ENCODE peak calls at places on chromosomes 13 and 19, in eight cellular contexts. I is mammary epithelial cell, T is fibroblast of lung, E is neural progenitor cell, W is mesendoderm, M is IMR-90, K is colonic mucosa, S is GM23248. L is an unnamed sample.

GRCh38 chr13:101058841-101059240 is 357.5 kb downstream of the NALCN start:
- DNase-seq in I (no peak), T (no peak), E (no peak), W (no peak), M (no peak), K (no peak), S (no peak), L (no peak)

GRCh38 chr19:46571495-46571894 is 29.6 kb upstream of the CALM3 start:
- DNase-seq in I (peak), T (no peak), E (peak), W (peak), M (no peak), K (no peak), S (peak), L (no peak)

GRCh38 chr13:85798999-85799646 is at the start of gene SLITRK6:
- DNase-seq in I (peak), T (peak), E (peak), W (peak), M (peak), K (peak), S (peak), L (no peak)

GRCh38 chr13:80862466-80862865 is 521.5 kb upstream of the SPRY2 start:
- DNase-seq in I (no peak), T (peak), E (no peak), W (no peak), M (no peak), K (no peak), S (no peak), L (no peak)

GRCh38 chr13:104937881-104938280 is 1597.6 kb downstream of the EFNB2 start:
- DNase-seq in I (no peak), T (no peak), E (no peak), W (peak), M (no peak), K (no peak), S (no peak), L (no peak)

GRCh38 chr19:55603581-55604292 is 1.7 kb upstream of the ZNF865 start:
- DNase-seq in I (no peak), T (no peak), E (no peak), W (peak), M (no peak), K (peak), S (no peak), L (no peak)

GRCh38 chr13:23384111-23384510 is 49.4 kb downstream of the SACS start:
- DNase-seq in I (peak), T (no peak), E (no peak), W (no peak), M (peak), K (no peak), S (peak), L (no peak)

GRCh38 chr13:89891416-89891815 is 1456.1 kb upstream of the MIR17HG start:
- DNase-seq in I (no peak), T (no peak), E (no peak), W (no peak), M (no peak), K (no peak), S (no peak), L (no peak)

GRCh38 chr13:20773194-20774080 is at the start of gene EEF1AKMT1:
- DNase-seq in I (peak), T (peak), E (peak), W (peak), M (peak), K (peak), S (peak), L (peak)

GRCh38 chr13:112840472-112841302 is 128.3 kb upstream of the MCF2L start:
- DNase-seq in I (no peak), T (no peak), E (no peak), W (no peak), M (no peak), K (no peak), S (no peak), L (no peak)

GRCh38 chr19:47609885-47610545 is 1.1 kb downstream of the BICRA start:
- DNase-seq in I (peak), T (peak), E (peak), W (peak), M (peak), K (peak), S (peak), L (peak)

GRCh38 chr13:94704347-94705080 is 7.8 kb downstream of the SOX21 start:
- DNase-seq in I (no peak), T (no peak), E (peak), W (no peak), M (no peak), K (no peak), S (no peak), L (no peak)

GRCh38 chr13:110472904-110473563 is 88.5 kb downstream of the RAB20 start:
- DNase-seq in I (no peak), T (no peak), E (no peak), W (no peak), M (no peak), K (no peak), S (no peak), L (peak)

GRCh38 chr13:29707876-29708543 is 112.5 kb upstream of the SLC7A1 start:
- DNase-seq in I (peak), T (peak), E (peak), W (peak), M (peak), K (peak), S (peak), L (no peak)

GRCh38 chr19:5138606-5139594 is 170.0 kb downstream of the KDM4B start:
- DNase-seq in I (peak), T (peak), E (no peak), W (no peak), M (peak), K (peak), S (peak), L (peak)

DNA sequence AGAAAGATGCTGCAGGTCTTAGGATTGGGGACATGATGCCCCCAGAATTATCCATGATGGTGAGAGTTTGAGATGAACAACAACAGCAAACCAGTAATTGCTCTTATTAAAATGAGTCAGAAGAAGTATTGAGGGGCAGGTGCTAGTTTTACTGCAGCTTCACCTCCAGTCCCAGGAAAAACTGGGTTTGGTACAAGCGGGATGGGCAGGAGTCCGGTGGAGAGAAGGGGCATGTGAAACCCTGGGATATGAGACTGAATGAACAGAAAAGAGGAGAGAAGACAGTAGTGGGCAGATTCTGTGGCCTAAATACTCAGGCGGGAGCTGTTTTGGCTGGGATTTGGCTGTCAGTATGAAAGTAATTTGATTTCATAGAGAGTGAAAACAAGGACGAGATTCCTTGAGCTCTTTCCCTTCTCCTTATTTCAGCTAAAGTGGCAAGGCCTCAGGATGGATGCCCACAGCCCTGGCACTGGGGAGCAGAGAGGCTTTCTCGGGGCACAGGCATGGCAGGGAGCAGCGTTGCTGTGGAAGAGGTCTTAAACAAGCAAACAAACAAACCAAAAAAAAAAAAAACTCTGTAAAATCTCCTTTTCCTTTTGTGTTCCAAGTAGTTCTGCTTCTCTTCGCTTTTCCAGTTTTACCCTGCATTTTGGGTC is 30.7 kb downstream of the NFIX start:
- DNase-seq in I (no peak), T (no peak), E (no peak), W (no peak), M (no peak), K (no peak), S (no peak), L (no peak)
- H3K9ac ChIP-seq in I (peak), T (peak), E (no peak), W (no peak), M (peak), K (peak), S (peak), L (no peak)

GRCh38 chr13:27271572-27272096 is 1.0 kb downstream of the RASL11A start:
- DNase-seq in I (no peak), T (no peak), E (no peak), W (no peak), M (no peak), K (no peak), S (no peak), L (no peak)
- H3K9ac ChIP-seq in I (no peak), T (peak), E (no peak), W (peak), M (peak), K (peak), S (peak), L (peak)

DNA sequence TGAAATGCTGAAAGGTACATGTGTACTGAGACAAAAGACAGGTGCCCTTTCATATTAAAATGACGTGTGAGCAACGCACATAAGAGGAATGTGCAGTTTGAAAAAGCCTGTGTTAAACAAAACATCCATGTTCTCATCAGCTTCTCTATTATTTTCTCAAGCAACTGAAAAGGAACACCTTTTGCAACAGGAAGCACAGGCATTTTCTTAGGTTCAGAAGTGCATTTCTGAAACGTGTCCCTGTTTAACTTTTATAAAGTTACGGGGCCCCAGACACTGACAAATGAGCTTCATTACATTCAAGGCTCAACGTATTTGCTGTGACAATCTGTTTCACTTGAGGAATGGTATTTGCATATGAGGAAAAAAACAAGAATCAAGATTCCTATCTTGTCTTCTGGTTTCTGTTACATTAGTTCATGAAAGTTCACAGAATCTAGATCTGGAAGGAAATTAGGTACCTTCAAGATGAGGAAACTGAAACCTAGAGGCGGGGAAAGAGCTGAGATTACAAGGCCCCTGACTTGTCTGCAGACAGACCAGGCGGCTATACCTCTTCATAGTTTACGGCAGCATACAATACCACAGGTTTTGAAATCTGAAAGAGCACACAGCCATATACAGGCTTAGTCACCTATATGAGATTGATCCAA is 431.7 kb downstream of the KLF12 start:
- DNase-seq in I (peak), T (no peak), E (no peak), W (peak), M (no peak), K (no peak), S (no peak), L (no peak)
- H3K9ac ChIP-seq in I (no peak), T (no peak), E (no peak), W (no peak), M (no peak), K (no peak), S (no peak), L (no peak)

GRCh38 chr13:44920013-44920412 is 69.3 kb downstream of the NUFIP1 start:
- DNase-seq in I (no peak), T (peak), E (no peak), W (no peak), M (no peak), K (no peak), S (no peak), L (no peak)
- H3K9ac ChIP-seq in I (no peak), T (no peak), E (no peak), W (no peak), M (no peak), K (no peak), S (no peak), L (no peak)

GRCh38 chr13:31044658-31045620 is 112.5 kb downstream of the TEX26 start:
- DNase-seq in I (peak), T (no peak), E (no peak), W (peak), M (no peak), K (peak), S (no peak), L (no peak)
- H3K9ac ChIP-seq in I (peak), T (no peak), E (no peak), W (no peak), M (peak), K (peak), S (peak), L (no peak)

DNA sequence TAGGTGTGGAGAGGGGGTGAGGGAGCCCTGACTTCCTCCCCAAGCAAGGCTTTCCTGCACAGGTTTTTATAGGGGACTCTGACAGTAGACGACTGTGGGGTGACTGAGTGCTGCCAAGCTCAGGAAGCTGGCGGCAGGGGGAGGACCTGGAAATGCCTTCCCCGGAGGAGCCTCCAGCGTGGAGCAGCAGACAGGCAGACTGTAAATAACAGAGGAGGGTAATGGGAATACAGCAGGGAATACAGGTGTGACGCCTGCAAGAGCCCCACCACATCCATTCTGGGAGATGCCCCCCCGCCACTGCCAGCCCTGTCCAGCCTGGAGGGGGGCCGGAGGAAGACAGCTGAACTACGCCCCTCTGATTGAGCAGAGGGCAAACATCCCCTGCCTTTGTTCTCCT is 190.4 kb downstream of the UQCRFS1 start:
- DNase-seq in I (no peak), T (no peak), E (no peak), W (no peak), M (no peak), K (no peak), S (no peak), L (no peak)
- H3K9ac ChIP-seq in I (no peak), T (no peak), E (no peak), W (no peak), M (no peak), K (no peak), S (no peak), L (no peak)

DNA sequence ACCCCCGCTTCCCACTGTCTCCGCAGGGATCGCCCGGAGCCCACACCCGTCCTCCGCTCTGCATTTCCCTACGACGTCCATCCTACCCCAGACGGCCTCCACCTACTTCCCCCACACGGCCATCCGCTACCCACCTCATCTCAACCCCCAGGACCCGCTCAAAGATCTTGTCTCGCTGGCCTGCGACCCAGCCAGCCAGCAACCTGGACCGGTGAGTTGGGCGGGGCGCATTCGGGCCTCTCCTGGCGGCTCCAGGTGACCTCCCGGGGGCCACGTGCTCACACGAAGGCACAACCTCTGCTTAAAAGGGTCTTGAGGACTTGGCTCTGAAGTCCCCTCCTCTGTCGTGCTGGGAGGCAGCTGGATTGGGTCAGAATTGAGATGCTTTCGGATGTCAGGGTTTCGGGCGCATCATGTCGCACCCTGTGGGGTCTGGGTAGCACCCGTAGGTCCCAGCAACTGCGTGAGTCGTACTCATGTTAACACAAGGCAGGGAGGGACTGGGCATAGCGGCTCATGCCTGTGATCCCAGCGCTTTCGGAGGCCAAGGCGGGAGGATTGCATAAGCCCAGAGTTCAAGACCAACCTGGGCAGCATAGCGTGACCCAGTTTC is 27.8 kb downstream of the SMIM24 start:
- DNase-seq in I (no peak), T (no peak), E (no peak), W (no peak), M (no peak), K (no peak), S (no peak), L (no peak)
- H3K9ac ChIP-seq in I (no peak), T (no peak), E (no peak), W (no peak), M (no peak), K (no peak), S (peak), L (no peak)

GRCh38 chr19:49926520-49926919 is 2.5 kb upstream of the ATF5 start:
- DNase-seq in I (no peak), T (no peak), E (no peak), W (no peak), M (no peak), K (no peak), S (no peak), L (peak)

GRCh38 chr19:49923055-49924003 is 5.7 kb upstream of the ATF5 start:
- DNase-seq in I (no peak), T (no peak), E (no peak), W (no peak), M (no peak), K (no peak), S (no peak), L (peak)

GRCh38 chr19:49927526-49928264 is 1.3 kb upstream of the ATF5 start:
- DNase-seq in I (no peak), T (no peak), E (no peak), W (no peak), M (no peak), K (no peak), S (no peak), L (peak)

GRCh38 chr19:49924004-49924880 is 4.8 kb upstream of the ATF5 start:
- DNase-seq in I (no peak), T (peak), E (no peak), W (peak), M (no peak), K (no peak), S (no peak), L (peak)

GRCh38 chr19:49925486-49925885 is 3.5 kb upstream of the ATF5 start:
- DNase-seq in I (no peak), T (no peak), E (no peak), W (no peak), M (no peak), K (no peak), S (no peak), L (no peak)
- H3K9ac ChIP-seq in I (no peak), T (no peak), E (no peak), W (no peak), M (no peak), K (no peak), S (no peak), L (no peak)

L was measured in kidney.